ENCODE peak calls at places on chromosomes 4 and X, in four cellular contexts. R is NCI-H2081, P is activated gamma-delta T cell treated with Interleukin-2 at 50 U/mL for 16 hours, J is NCI-H187 treated with DMSO at 0.1 percent for 48 hours. W is an unnamed sample.

GRCh38 chr4:2852481-2852881 is 8.8 kb downstream of the ADD1 start:
- DNase-seq in R (no peak), P (no peak), J (no peak), W (no peak)

GRCh38 chr4:159162576-159162975 is 59.7 kb downstream of the RAPGEF2 start:
- DNase-seq in R (no peak), P (no peak), J (no peak), W (no peak)

GRCh38 chr4:155758500-155759371 is at the start of gene GUCY1B1:
- DNase-seq in R (peak), P (peak), J (no peak), W (peak)

GRCh38 chr4:123952530-123953274 is 556.1 kb downstream of the SPRY1 start:
- DNase-seq in R (no peak), P (no peak), J (no peak), W (no peak)

GRCh38 chr4:139774759-139775487 is 109.3 kb downstream of the MGST2 start:
- DNase-seq in R (peak), P (no peak), J (no peak), W (no peak)

GRCh38 chr4:119014658-119015057 is 121.0 kb upstream of the MYOZ2 start:
- DNase-seq in R (no peak), P (no peak), J (no peak), W (no peak)

GRCh38 chrX:68045008-68045577 is 388.2 kb downstream of the OPHN1 start:
- DNase-seq in R (no peak), P (no peak), J (peak), W (no peak)

GRCh38 chrX:136584545-136584944 is 52.5 kb downstream of the VGLL1 start:
- DNase-seq in R (no peak), P (no peak), J (no peak), W (no peak)

GRCh38 chr4:152171556-152171955 is 364.3 kb downstream of the FBXW7 start:
- DNase-seq in R (no peak), P (no peak), J (no peak), W (no peak)

GRCh38 chr4:82798168-82799005 is at the start of gene SCD5:
- DNase-seq in R (peak), P (peak), J (no peak), W (peak)

GRCh38 chr4:74631338-74631737 is 163.0 kb downstream of the BTC start:
- DNase-seq in R (no peak), P (no peak), J (no peak), W (no peak)

GRCh38 chrX:107861056-107861455 is 35.4 kb downstream of the MID2 start:
- DNase-seq in R (no peak), P (no peak), J (no peak), W (no peak)

GRCh38 chrX:39283239-39283638 is 482.0 kb downstream of the MID1IP1 start:
- DNase-seq in R (no peak), P (no peak), J (no peak), W (no peak)

GRCh38 chr4:23373269-23373668 is 516.6 kb downstream of the PPARGC1A start:
- DNase-seq in R (no peak), P (no peak), J (peak), W (no peak)

GRCh38 chr4:182808673-182809416 is 108.3 kb downstream of the DCTD start:
- DNase-seq in R (no peak), P (peak), J (no peak), W (peak)

GRCh38 chrX:46953597-46953996 is 41.4 kb downstream of the JADE3 start:
- DNase-seq in R (no peak), P (no peak), J (no peak), W (no peak)

GRCh38 chr4:675036-675804 is 878 bp downstream of the MYL5 start:
- DNase-seq in R (no peak), P (no peak), J (no peak), W (no peak)